ENCODE peak calls at places on chromosomes 3 and 15, in nine cellular contexts. T is HT-29; E is GM23248; J is WTC11; D is activated T-cell treated with anti-CD3 and anti-CD28 coated beads for 1 hour; U is stimulated activated CD4-positive, alpha-beta T cell treated with anti-CD3 and anti-CD28 coated beads, TNF-alpha, amount 100 ng/mL, for 4 hours; H is A172; S is AG10803; N is activated CD8-positive, alpha-beta T cell treated with anti-CD3 and anti-CD28 coated beads, Interleukin-2, amount 10 ng/mL, durations not matched to agents 7 days and 5 days. C is an unnamed sample.

GRCh38 chr3:172317984-172318383 is 130.3 kb downstream of the GHSR start:
- DNase-seq in T (peak), E (peak), J (no peak), D (no peak), U (no peak), H (peak), S (peak), N (no peak), C (no peak)

GRCh38 chr15:95557226-95558046 is 773.1 kb upstream of the NR2F2 start:
- DNase-seq in T (peak), E (peak), J (no peak), D (no peak), U (no peak), H (peak), S (peak), N (no peak), C (no peak)

GRCh38 chr15:68275165-68275746 is 2.3 kb upstream of the FEM1B start:
- DNase-seq in T (peak), E (no peak), J (no peak), D (no peak), U (no peak), H (no peak), S (no peak), N (no peak), C (no peak)

GRCh38 chr3:66555214-66555844 is 54.5 kb upstream of the LRIG1 start:
- DNase-seq in T (peak), E (peak), J (no peak), D (no peak), U (no peak), H (peak), S (no peak), N (no peak), C (no peak)

GRCh38 chr15:33547876-33548275 is 237.1 kb downstream of the RYR3 start:
- DNase-seq in T (peak), E (peak), J (peak), D (no peak), U (no peak), H (peak), S (peak), N (peak), C (peak)

GRCh38 chr15:66498501-66499386 is 1.2 kb upstream of the SNAPC5 start:
- DNase-seq in T (peak), E (peak), J (no peak), D (no peak), U (no peak), H (no peak), S (peak), N (peak), C (peak)

GRCh38 chr15:74867562-74868458 is 5.4 kb downstream of the SCAMP2 start:
- DNase-seq in T (peak), E (no peak), J (no peak), D (no peak), U (no peak), H (no peak), S (no peak), N (no peak), C (peak)

GRCh38 chr3:127911421-127911931 is 3.6 kb upstream of the KBTBD12 start:
- DNase-seq in T (no peak), E (peak), J (no peak), D (no peak), U (no peak), H (no peak), S (peak), N (no peak), C (no peak)

GRCh38 chr15:74543583-74543982 is 2.6 kb downstream of the ARID3B start:
- DNase-seq in T (peak), E (no peak), J (no peak), D (no peak), U (no peak), H (no peak), S (no peak), N (peak), C (peak)

GRCh38 chr3:165195628-165196576 is at the start of gene SLITRK3:
- DNase-seq in T (no peak), E (no peak), J (no peak), D (no peak), U (no peak), H (no peak), S (no peak), N (no peak), C (no peak)